ENCODE peak calls at places on chromosomes 4 and X, in eight cellular contexts. W is astrocyte; R is mesendoderm; E is SJCRH30; C is brain microvascular endothelial cell; H is dorsolateral prefrontal cortex; O is CD4-positive, alpha-beta memory T cell; K is CD8-positive, alpha-beta T cell. X is an unnamed sample.

GRCh38 chrX:132199941-132200340 is 19.3 kb downstream of the RAP2C start:
- DNase-seq in W (peak; percentile 12), R (no peak), E (no peak), C (no peak), H (no peak), O (no peak), K (no peak), X (no peak)

GRCh38 chr4:145679991-145680455 is at the start of gene C4orf51:
- DNase-seq in W (peak; percentile 84), R (peak; percentile 58), E (no peak), C (peak; percentile 42), H (no peak), O (no peak), K (no peak), X (no peak)

GRCh38 chr4:71333960-71334951 is 4.6 kb upstream of the SLC4A4 start:
- DNase-seq in W (peak; percentile 53), R (no peak), E (no peak), C (peak; percentile 25), H (no peak), O (no peak), K (no peak), X (no peak)

GRCh38 chrX:97416461-97416860 is 532.8 kb downstream of the RPA4 start:
- DNase-seq in W (no peak), R (no peak), E (no peak), C (no peak), H (no peak), O (no peak), K (no peak), X (no peak)

GRCh38 chr4:168183717-168184571 is 91.6 kb downstream of the ANXA10 start:
- DNase-seq in W (peak; percentile 28), R (peak; percentile 25), E (no peak), C (no peak), H (no peak), O (peak; percentile 15), K (no peak), X (peak; percentile 18)

GRCh38 chrX:17024896-17025295 is 78.4 kb downstream of the REPS2 start:
- DNase-seq in W (no peak), R (peak; percentile 13), E (no peak), C (no peak), H (no peak), O (no peak), K (no peak), X (no peak)

GRCh38 chrX:132837971-132838370 is 120.5 kb downstream of the HS6ST2 start:
- DNase-seq in W (peak; percentile 12), R (no peak), E (no peak), C (no peak), H (no peak), O (no peak), K (no peak), X (no peak)

GRCh38 chrX:15750611-15751159 is 12.6 kb downstream of the CA5B start:
- DNase-seq in W (no peak), R (no peak), E (no peak), C (no peak), H (no peak), O (peak; percentile 48), K (no peak), X (no peak)

GRCh38 chrX:103356023-103356798 is at the start of gene TCEAL9:
- DNase-seq in W (peak; percentile 74), R (peak; percentile 82), E (peak; percentile 87), C (peak; percentile 65), H (peak; percentile 46), O (no peak), K (no peak), X (peak; percentile 65)

GRCh38 chrX:38304010-38304409 is 23.3 kb downstream of the RPGR start:
- DNase-seq in W (no peak), R (peak; percentile 27), E (no peak), C (no peak), H (no peak), O (no peak), K (no peak), X (peak; percentile 14)

GRCh38 chrX:54427837-54428424 is 12.3 kb upstream of the TSR2 start:
- DNase-seq in W (no peak), R (peak; percentile 42), E (no peak), C (no peak), H (no peak), O (no peak), K (no peak), X (no peak)

GRCh38 chr4:83124079-83124780 is 9.7 kb upstream of the PLAC8 start:
- DNase-seq in W (no peak), R (no peak), E (no peak), C (no peak), H (no peak), O (no peak), K (no peak), X (no peak)

GRCh38 chr4:79258614-79259176 is 67.2 kb downstream of the NAA11 start:
- DNase-seq in W (no peak), R (no peak), E (no peak), C (no peak), H (no peak), O (no peak), K (no peak), X (no peak)

GRCh38 chr4:3494501-3494900 is 31.4 kb downstream of the DOK7 start:
- DNase-seq in W (no peak), R (no peak), E (no peak), C (no peak), H (no peak), O (no peak), K (no peak), X (peak; percentile 39)

GRCh38 chr4:116150152-116150551 is 935.2 kb downstream of the TRAM1L1 start:
- DNase-seq in W (no peak), R (peak; percentile 31), E (no peak), C (no peak), H (no peak), O (no peak), K (no peak), X (no peak)

GRCh38 chr4:150355858-150356455 is 226.0 kb upstream of the MAB21L2 start:
- DNase-seq in W (no peak), R (no peak), E (no peak), C (no peak), H (no peak), O (no peak), K (no peak), X (no peak)

GRCh38 chr4:125132281-125132680 is 182.5 kb upstream of the FAT4 start:
- DNase-seq in W (no peak), R (no peak), E (no peak), C (no peak), H (no peak), O (no peak), K (no peak), X (no peak)

GRCh38 chr4:11698846-11699590 is 270.3 kb upstream of the HS3ST1 start:
- DNase-seq in W (peak; percentile 87), R (peak; percentile 30), E (no peak), C (peak; percentile 31), H (no peak), O (no peak), K (no peak), X (no peak)

DNA sequence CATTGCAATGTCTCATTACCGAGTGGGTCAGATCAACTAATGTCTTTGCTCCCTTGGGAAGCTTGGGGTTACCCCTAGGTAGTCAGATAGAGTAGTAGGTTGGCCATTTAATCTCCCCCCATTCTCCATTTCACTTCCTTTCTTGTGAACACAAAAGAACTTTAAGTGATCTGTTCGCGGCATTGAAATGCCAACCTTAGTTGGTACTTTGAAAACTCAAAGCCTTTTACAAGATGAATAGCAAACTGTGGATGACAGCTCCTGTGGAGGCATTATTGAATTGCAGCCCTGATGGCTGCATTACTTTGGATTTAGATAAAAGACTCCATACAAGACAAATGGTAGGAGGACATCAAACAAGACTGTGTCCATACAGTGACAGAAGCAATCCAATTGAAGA is 469.1 kb downstream of the GBA3 start:
- DNase-seq in W (no peak), R (no peak), E (no peak), C (no peak), H (no peak), O (no peak), K (no peak), X (peak; percentile 85)
- H3K27ac ChIP-seq in W (no peak overlapping the region), R (no peak overlapping the region), E (no peak overlapping the region), C (no peak overlapping the region), H (no peak overlapping the region), O (no peak overlapping the region), K (no peak overlapping the region), X (no peak overlapping the region)

GRCh38 chr4:112378858-112379257 is 81.7 kb downstream of the ALPK1 start:
- DNase-seq in W (no peak), R (peak; percentile 44), E (no peak), C (no peak), H (no peak), O (no peak), K (no peak), X (peak; percentile 78)
- H3K27ac ChIP-seq in W (no peak overlapping the region), R (no peak overlapping the region), E (no peak overlapping the region), C (no peak overlapping the region), H (no peak overlapping the region), O (no peak overlapping the region), K (no peak overlapping the region), X (peak overlapping the region; percentile 69)

GRCh38 chr4:10128761-10129160 is 12.2 kb upstream of the WDR1 start:
- DNase-seq in W (no peak), R (no peak), E (no peak), C (no peak), H (no peak), O (no peak), K (no peak), X (no peak)
- H3K27ac ChIP-seq in W (no peak overlapping the region), R (no peak overlapping the region), E (no peak overlapping the region), C (no peak overlapping the region), H (no peak overlapping the region), O (no peak overlapping the region), K (no peak overlapping the region), X (no peak overlapping the region)

GRCh38 chr4:41575665-41576064 is 37.7 kb downstream of the LIMCH1 start:
- DNase-seq in W (no peak), R (no peak), E (no peak), C (no peak), H (no peak), O (no peak), K (no peak), X (no peak)

GRCh38 chr4:41571422-41571821 is 33.5 kb downstream of the LIMCH1 start:
- DNase-seq in W (no peak), R (no peak), E (no peak), C (no peak), H (no peak), O (no peak), K (no peak), X (no peak)

GRCh38 chr4:41575207-41575606 is 37.2 kb downstream of the LIMCH1 start:
- DNase-seq in W (no peak), R (no peak), E (no peak), C (no peak), H (no peak), O (no peak), K (no peak), X (no peak)

GRCh38 chr4:41572414-41572986 is 34.5 kb downstream of the LIMCH1 start:
- DNase-seq in W (no peak), R (peak; percentile 13), E (no peak), C (no peak), H (no peak), O (no peak), K (no peak), X (no peak)

DNA sequence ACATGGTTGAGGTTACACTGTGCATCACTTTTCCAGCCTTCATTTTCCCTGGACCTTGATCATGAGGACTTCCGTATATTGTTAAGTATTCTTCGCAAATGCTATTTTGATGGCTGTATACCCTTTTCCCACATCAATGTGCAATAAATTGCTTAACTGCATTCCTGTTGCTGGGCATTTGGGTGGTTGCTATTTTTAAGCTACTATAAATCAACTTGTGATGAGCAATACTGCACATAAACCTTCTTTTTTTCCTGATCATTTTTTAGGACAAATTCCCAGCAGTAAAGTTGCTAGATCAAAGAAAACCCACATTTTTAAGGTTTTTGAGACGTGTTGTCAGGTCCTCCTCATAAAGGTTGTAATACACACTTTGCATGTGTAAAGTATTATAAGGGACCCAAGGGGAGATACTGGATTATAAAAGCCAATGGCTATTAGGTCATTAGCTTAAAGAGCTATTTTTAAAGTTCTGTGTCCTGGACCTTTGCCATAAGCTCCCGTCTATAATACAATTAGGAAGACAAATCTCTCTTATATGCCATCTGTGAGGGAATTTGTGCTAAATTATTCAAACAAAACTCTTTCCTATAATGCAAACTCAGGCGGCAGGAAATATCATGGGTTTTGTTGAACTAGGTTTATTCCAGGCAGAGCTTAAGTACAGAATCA is 35.6 kb downstream of the LIMCH1 start:
- DNase-seq in W (peak; percentile 64), R (no peak), E (no peak), C (no peak), H (no peak), O (no peak), K (no peak), X (no peak)
- H3K27ac ChIP-seq in W (no peak overlapping the region), R (no peak overlapping the region), E (no peak overlapping the region), C (no peak overlapping the region), H (peak overlapping the region; percentile 4), O (no peak overlapping the region), K (no peak overlapping the region), X (no peak overlapping the region)